ENCODE peak calls at places on chromosomes 11 and 22, in ten cellular contexts. A, N, E, J, Y, K, R, T, S and O are unnamed samples.

GRCh38 chr22:40216041-40216756 is 38.5 kb downstream of the TNRC6B start:
- DNase-seq in K (no peak), J (no peak), N (no peak), S (peak), A (no peak), R (no peak), Y (no peak), T (no peak), E (no peak), O (no peak)

GRCh38 chr22:27377901-27378300 is 423.7 kb downstream of the MN1 start:
- DNase-seq in K (no peak), R (no peak), J (peak), A (peak), S (peak), Y (no peak), N (no peak), E (no peak), T (no peak), O (peak)

GRCh38 chr22:17205432-17205831 is 13.8 kb downstream of the ADA2 start:
- DNase-seq in S (no peak), E (no peak), A (no peak), R (no peak), Y (no peak), K (no peak), T (no peak), N (no peak), J (peak), O (no peak)

GRCh38 chr22:27217154-27217553 is 559.8 kb downstream of the MIAT start:
- DNase-seq in Y (no peak), T (no peak), E (no peak), J (no peak), N (no peak), A (no peak), R (no peak), K (no peak), S (no peak), O (no peak)

GRCh38 chr11:33713162-33713913 is 12.7 kb upstream of the C11orf91 start:
- DNase-seq in A (no peak), E (no peak), R (no peak), N (no peak), Y (no peak), S (no peak), T (no peak), J (peak), K (no peak), O (no peak)

GRCh38 chr22:43945632-43946390 is 9.4 kb upstream of the SAMM50 start:
- DNase-seq in E (peak), S (peak), Y (peak), K (no peak), A (peak), J (peak), T (peak), N (peak), R (peak), O (no peak)

GRCh38 chr22:48091656-48092223 is 1329.3 kb downstream of the TBC1D22A start:
- DNase-seq in N (no peak), Y (no peak), R (no peak), S (no peak), J (no peak), E (no peak), K (no peak), A (no peak), T (no peak), O (no peak)

GRCh38 chr11:44899959-44900358 is 50.7 kb downstream of the TP53I11 start:
- DNase-seq in A (no peak), T (peak), R (no peak), S (peak), J (peak), N (peak), E (peak), K (no peak), Y (peak), O (no peak)

GRCh38 chr11:119377112-119377901 is 4.2 kb downstream of the USP2 start:
- DNase-seq in K (no peak), E (no peak), A (no peak), T (no peak), N (no peak), J (no peak), R (no peak), S (no peak), Y (no peak), O (no peak)

DNA sequence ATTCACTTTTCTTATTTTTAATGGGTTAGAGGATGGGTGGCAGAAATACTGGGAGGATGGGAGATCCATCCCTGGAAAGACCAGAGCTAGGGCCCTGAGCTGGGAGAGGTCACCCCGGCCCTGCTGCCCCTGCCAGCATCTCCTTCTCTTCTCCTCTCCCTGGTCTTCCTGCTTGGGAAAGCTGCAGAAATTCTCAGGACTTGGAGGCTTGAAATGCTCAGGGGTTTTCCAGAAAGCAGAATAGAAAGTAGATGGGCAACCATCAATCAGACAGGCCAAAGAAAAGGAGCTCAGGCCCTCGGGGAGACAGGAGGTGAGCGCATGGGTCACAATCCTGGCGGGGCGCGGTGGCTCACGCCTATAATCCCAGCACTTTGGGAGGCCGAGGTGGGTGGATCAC is 1.5 kb downstream of the APOBEC3H start:
- DNase-seq in S (no peak), J (no peak), A (no peak), N (no peak), Y (no peak), T (no peak), K (no peak), R (no peak), E (no peak), O (no peak)
- TF ChIP-seq POLR2A in S (no peak), J (no peak), A (no peak), N (no peak), Y (no peak), T (no peak), K (no peak), R (no peak), E (no peak), O (no peak)

DNA sequence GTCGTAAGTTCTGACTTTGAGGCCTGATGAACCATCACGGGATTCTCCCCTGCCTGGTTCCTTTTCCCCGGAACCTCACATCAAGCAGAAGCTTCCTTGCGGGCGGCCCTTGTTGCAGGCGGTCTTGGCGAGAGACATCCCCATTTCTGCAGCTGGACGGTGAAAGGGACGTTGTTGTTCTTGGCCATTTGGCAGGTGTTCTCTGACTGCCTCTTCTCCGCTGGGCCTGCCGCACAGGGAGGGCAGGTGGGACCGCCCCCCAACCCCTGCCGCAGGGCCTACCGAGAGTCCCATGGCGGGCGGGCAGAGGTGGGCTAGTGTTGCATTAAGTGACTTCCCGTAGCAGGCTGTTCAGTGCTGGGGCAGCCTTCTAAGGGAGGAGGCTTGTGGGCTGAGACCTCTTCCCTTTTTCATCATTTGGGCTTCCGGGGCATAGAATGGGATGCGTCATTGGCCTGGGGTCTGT is 26.9 kb upstream of the GRAMD4 start:
- DNase-seq in A (no peak), N (no peak), R (peak), Y (no peak), J (peak), S (peak), T (no peak), K (peak), E (no peak), O (no peak)
- TF ChIP-seq CTCF in A (no peak), N (no peak), R (no peak), Y (no peak), J (no peak), S (no peak), T (no peak), K (no peak), E (no peak), O (no peak)

GRCh38 chr11:253160-253885 is 16.5 kb downstream of the PSMD13 start:
- DNase-seq in S (no peak), Y (no peak), J (no peak), T (no peak), E (no peak), A (no peak), R (no peak), N (no peak), K (no peak), O (no peak)
- TF ChIP-seq POLR2A in S (no peak), Y (no peak), J (no peak), T (no peak), E (no peak), A (no peak), R (no peak), N (no peak), K (no peak), O (no peak)

GRCh38 chr11:75369846-75370245 is 18.4 kb upstream of the ARRB1 start:
- DNase-seq in A (no peak), N (peak), R (no peak), S (no peak), T (no peak), K (no peak), Y (no peak), E (no peak), J (peak), O (no peak)
- TF ChIP-seq CTCF in A (no peak), N (no peak), R (no peak), S (no peak), T (no peak), K (no peak), Y (no peak), E (no peak), J (no peak), O (no peak)